ENCODE peak calls at places on chromosomes 3 and 15, in nine cellular contexts. K, M, P, V, B, Y, J, R and E are unnamed samples.

GRCh38 chr3:122305818-122306621 is 19.0 kb upstream of the CSTA start:
- ATAC-seq in J (no peak), R (peak), Y (no peak), V (no peak), M (peak), B (peak), P (no peak), K (peak), E (peak)

GRCh38 chr3:184952671-184953070 is 140.7 kb downstream of the VPS8 start:
- ATAC-seq in V (no peak), P (no peak), J (no peak), M (no peak), B (no peak), K (no peak), Y (no peak), R (no peak), E (no peak)

GRCh38 chr3:129413687-129414506 is 14.5 kb downstream of the EFCAB12 start:
- ATAC-seq in J (no peak), B (no peak), R (peak), P (no peak), K (peak), Y (no peak), V (peak), M (peak), E (peak)

GRCh38 chr3:184355261-184356012 is 6.0 kb downstream of the CLCN2 start:
- ATAC-seq in P (no peak), V (no peak), M (no peak), J (no peak), Y (no peak), K (no peak), B (no peak), R (no peak), E (no peak)

GRCh38 chr15:59260090-59260489 is 53.4 kb downstream of the LDHAL6B start:
- ATAC-seq in Y (no peak), J (no peak), M (no peak), K (no peak), R (peak), B (peak), P (no peak), V (no peak), E (no peak)

GRCh38 chr3:52841211-52841980 is 6.6 kb upstream of the MUSTN1 start:
- ATAC-seq in P (no peak), V (no peak), M (no peak), B (no peak), J (no peak), R (peak), Y (no peak), K (peak), E (no peak)

GRCh38 chr3:134473868-134474546 is 11.8 kb downstream of the ANAPC13 start:
- ATAC-seq in B (peak), J (peak), Y (peak), K (peak), P (peak), V (peak), M (peak), R (peak), E (peak)

GRCh38 chr3:108127301-108127988 is 36.6 kb upstream of the CD47 start:
- ATAC-seq in M (no peak), V (no peak), Y (peak), R (no peak), B (no peak), K (no peak), P (no peak), J (peak), E (no peak)

GRCh38 chr3:11394397-11394796 is 122.2 kb downstream of the ATG7 start:
- ATAC-seq in B (no peak), Y (no peak), J (no peak), P (no peak), M (no peak), R (no peak), K (no peak), V (no peak), E (no peak)

GRCh38 chr15:95558131-95558530 is 772.4 kb upstream of the NR2F2 start:
- ATAC-seq in V (no peak), K (no peak), M (peak), Y (no peak), J (no peak), P (no peak), B (no peak), R (no peak), E (peak)

GRCh38 chr3:16072420-16073110 is 101.9 kb upstream of the GALNT15 start:
- ATAC-seq in Y (no peak), B (no peak), V (no peak), P (no peak), K (no peak), R (no peak), M (no peak), J (no peak), E (no peak)

GRCh38 chr3:183540501-183541234 is 14.8 kb downstream of the KLHL6 start:
- ATAC-seq in V (peak), M (no peak), R (no peak), K (no peak), J (no peak), P (no peak), B (no peak), Y (peak), E (no peak)

GRCh38 chr3:184198509-184198908 is 12.5 kb downstream of the ABCF3 start:
- ATAC-seq in K (no peak), Y (no peak), B (peak), M (no peak), P (no peak), J (no peak), V (no peak), R (peak), E (no peak)

GRCh38 chr15:57196865-57197264 is 179.4 kb upstream of the CGNL1 start:
- ATAC-seq in R (no peak), P (no peak), Y (no peak), V (no peak), B (no peak), J (no peak), K (peak), M (no peak), E (no peak)

GRCh38 chr3:191296041-191296541 is 33.1 kb upstream of the CCDC50 start:
- ATAC-seq in V (peak), M (no peak), B (no peak), P (no peak), J (no peak), K (no peak), R (no peak), Y (no peak), E (no peak)